ENCODE peak calls at places on chromosomes 1 and 21, in nine cellular contexts. Z, S, U, F, P, N, G, V and J are unnamed samples.

GRCh38 chr21:18298228-18298627 is 53.6 kb downstream of the CHODL start:
- DNase-seq in Z (no peak), S (no peak), U (no peak), F (no peak), P (no peak), N (no peak), G (no peak), V (no peak), J (no peak)

GRCh38 chr1:10682449-10683365 is 113.7 kb downstream of the CASZ1 start:
- DNase-seq in Z (peak; percentile 26), S (peak; percentile 56), U (no peak), F (no peak), P (no peak), N (no peak), G (no peak), V (no peak), J (no peak)

GRCh38 chr21:33383056-33383888 is 19.9 kb upstream of the IFNGR2 start:
- DNase-seq in Z (peak; percentile 6), S (no peak), U (peak; percentile 81), F (no peak), P (peak; percentile 74), N (peak; percentile 45), G (peak; percentile 92), V (peak; percentile 75), J (peak; percentile 66)

GRCh38 chr1:71303617-71304041 is 222.8 kb upstream of the ZRANB2 start:
- DNase-seq in Z (no peak), S (no peak), U (no peak), F (no peak), P (no peak), N (no peak), G (no peak), V (no peak), J (no peak)

GRCh38 chr21:43771199-43771675 is 4.9 kb downstream of the CSTB start:
- DNase-seq in Z (no peak), S (no peak), U (no peak), F (no peak), P (no peak), N (no peak), G (no peak), V (no peak), J (no peak)

GRCh38 chr21:36548866-36549265 is 68.9 kb upstream of the CLDN14 start:
- DNase-seq in Z (no peak), S (no peak), U (no peak), F (no peak), P (no peak), N (no peak), G (no peak), V (no peak), J (no peak)

GRCh38 chr1:42943166-42943565 is 15.5 kb downstream of the SLC2A1 start:
- DNase-seq in Z (no peak), S (no peak), U (peak; percentile 39), F (no peak), P (no peak), N (no peak), G (peak; percentile 75), V (no peak), J (no peak)

GRCh38 chr1:145720556-145720877 is 1.2 kb downstream of the CD160 start:
- DNase-seq in Z (no peak), S (no peak), U (no peak), F (no peak), P (no peak), N (no peak), G (no peak), V (no peak), J (no peak)

GRCh38 chr1:40316595-40317393 is at the start of gene COL9A2:
- DNase-seq in Z (peak; percentile 48), S (peak; percentile 80), U (peak; percentile 58), F (no peak), P (peak; percentile 62), N (peak; percentile 50), G (peak; percentile 34), V (peak; percentile 79), J (peak; percentile 37)

GRCh38 chr1:36922071-36922470 is 112.2 kb downstream of the GRIK3 start:
- DNase-seq in Z (no peak), S (no peak), U (no peak), F (no peak), P (no peak), N (no peak), G (no peak), V (no peak), J (no peak)

GRCh38 chr1:94095112-94095637 is 25.8 kb downstream of the ABCA4 start:
- DNase-seq in Z (no peak), S (no peak), U (no peak), F (no peak), P (no peak), N (no peak), G (no peak), V (no peak), J (no peak)

GRCh38 chr21:32578107-32578691 is 7.1 kb downstream of the TCP10L start:
- DNase-seq in Z (peak; percentile 11), S (no peak), U (peak; percentile 24), F (no peak), P (no peak), N (no peak), G (peak; percentile 38), V (no peak), J (no peak)

GRCh38 chr1:97647776-97648175 is 273.1 kb downstream of the DPYD start:
- DNase-seq in Z (no peak), S (no peak), U (no peak), F (no peak), P (no peak), N (no peak), G (no peak), V (no peak), J (no peak)

GRCh38 chr1:41876533-41877445 is 41.9 kb downstream of the HIVEP3 start:
- DNase-seq in Z (peak; percentile 28), S (no peak), U (no peak), F (no peak), P (no peak), N (no peak), G (no peak), V (no peak), J (no peak)

GRCh38 chr1:41341756-41342562 is 19.3 kb upstream of the FOXO6 start:
- DNase-seq in Z (no peak), S (peak; percentile 42), U (no peak), F (no peak), P (no peak), N (no peak), G (peak; percentile 81), V (no peak), J (no peak)

GRCh38 chr1:1969505-1969900 is 34.1 kb downstream of the CFAP74 start:
- DNase-seq in Z (no peak), S (no peak), U (no peak), F (no peak), P (no peak), N (no peak), G (no peak), V (no peak), J (no peak)